ENCODE peak calls at places on chromosomes 7 and 10, in four cellular contexts. V is IMR-90; W is EL; E is central memory CD8-positive, alpha-beta T cell. Y is an unnamed sample.

GRCh38 chr7:129898502-129899160 is 54.1 kb downstream of the UBE2H start:
- DNase-seq in W (no peak), V (peak), E (no peak), Y (peak)

GRCh38 chr10:12909182-12909835 is 92.2 kb downstream of the CCDC3 start:
- DNase-seq in E (no peak), V (no peak), W (no peak), Y (no peak)

GRCh38 chr7:125136755-125137547 is 207.3 kb upstream of the POT1 start:
- DNase-seq in W (no peak), V (peak), E (no peak), Y (peak)

GRCh38 chr10:3776796-3777571 is 8.0 kb downstream of the KLF6 start:
- DNase-seq in E (no peak), W (peak), V (peak), Y (peak)

GRCh38 chr10:29613791-29614190 is 21.0 kb downstream of the SVIL start:
- DNase-seq in W (no peak), E (no peak), V (peak), Y (no peak)

GRCh38 chr10:26448706-26449435 is 10.7 kb downstream of the APBB1IP start:
- DNase-seq in V (no peak), E (peak), W (no peak), Y (no peak)

GRCh38 chr10:84373000-84373399 is 44.6 kb downstream of the CCSER2 start:
- DNase-seq in V (no peak), E (no peak), W (no peak), Y (no peak)

GRCh38 chr7:82327898-82328297 is 115.7 kb downstream of the CACNA2D1 start:
- DNase-seq in V (no peak), E (no peak), W (no peak), Y (no peak)

GRCh38 chr10:20855398-20856038 is 41.6 kb downstream of the NEBL start:
- DNase-seq in V (peak), E (no peak), W (peak), Y (peak)

GRCh38 chr10:124721295-124722052 is 22.7 kb downstream of the FAM53B start:
- DNase-seq in E (no peak), W (no peak), V (no peak), Y (no peak)

Y was measured in mesenchymal stem cell.